ENCODE peak calls at places on chromosomes 7 and 10, in four cellular contexts. I is mammary epithelial cell, Y is fibroblast of lung, P is HCT116. T is an unnamed sample.

GRCh38 chr10:5544216-5544805 is 19.6 kb downstream of the CALML3 start:
- DNase-seq in I (no peak), Y (no peak), P (no peak), T (no peak)

GRCh38 chr10:72095195-72095594 is 6.8 kb upstream of the SPOCK2 start:
- DNase-seq in I (no peak), Y (no peak), P (no peak), T (no peak)

GRCh38 chr7:118114175-118114574 is 69.8 kb upstream of the LSM8 start:
- DNase-seq in I (no peak), Y (no peak), P (no peak), T (no peak)

GRCh38 chr10:72333111-72334012 is 21.4 kb downstream of the DNAJB12 start:
- DNase-seq in I (no peak), Y (no peak), P (no peak), T (peak; percentile 48)

GRCh38 chr10:73439605-73440298 is 6.4 kb upstream of the MSS51 start:
- DNase-seq in I (peak; percentile 64), Y (peak; percentile 84), P (no peak), T (no peak)

GRCh38 chr10:16626697-16627096 is 105.0 kb upstream of the C1QL3 start:
- DNase-seq in I (no peak), Y (no peak), P (no peak), T (no peak)

GRCh38 chr10:99583702-99584101 is 36.5 kb downstream of the SLC25A28 start:
- DNase-seq in I (no peak), Y (no peak), P (no peak), T (no peak)

GRCh38 chr10:13945760-13946460 is 359.1 kb downstream of the PRPF18 start:
- DNase-seq in I (no peak), Y (peak; percentile 51), P (no peak), T (no peak)

GRCh38 chr7:105177026-105177425 is 163.0 kb downstream of the KMT2E start:
- DNase-seq in I (no peak), Y (no peak), P (no peak), T (no peak)

GRCh38 chr10:122269097-122269687 is 1.9 kb upstream of the BTBD16 start:
- DNase-seq in I (no peak), Y (no peak), P (no peak), T (no peak)

GRCh38 chr7:151135866-151136514 is 31.5 kb downstream of the GBX1 start:
- DNase-seq in I (no peak), Y (no peak), P (no peak), T (no peak)

GRCh38 chr10:63703740-63704345 is 182.6 kb downstream of the REEP3 start:
- DNase-seq in I (no peak), Y (no peak), P (no peak), T (no peak)

GRCh38 chr7:25726180-25726579 is 425.8 kb upstream of the NFE2L3 start:
- DNase-seq in I (no peak), Y (no peak), P (no peak), T (no peak)

GRCh38 chr10:44715081-44715480 is 196.1 kb upstream of the TMEM72 start:
- DNase-seq in I (no peak), Y (peak; percentile 96), P (no peak), T (no peak)

GRCh38 chr7:23107781-23108180 is 2.2 kb downstream of the KLHL7 start:
- DNase-seq in I (no peak), Y (peak; percentile 4), P (no peak), T (no peak)

GRCh38 chr10:125568156-125568555 is 114.8 kb downstream of the TEX36 start:
- DNase-seq in I (no peak), Y (no peak), P (no peak), T (no peak)

GRCh38 chr7:17830206-17830605 is 110.1 kb downstream of the SNX13 start:
- DNase-seq in I (no peak), Y (no peak), P (no peak), T (no peak)

GRCh38 chr10:116637830-116638229 is 17.1 kb downstream of the PNLIPRP2 start:
- DNase-seq in I (peak; percentile 39), Y (no peak), P (no peak), T (peak; percentile 37)

GRCh38 chr7:6181136-6181535 is 91.3 kb downstream of the CYTH3 start:
- DNase-seq in I (no peak), Y (no peak), P (no peak), T (no peak)

GRCh38 chr10:6512182-6512581 is 67.9 kb downstream of the PRKCQ start:
- DNase-seq in I (no peak), Y (no peak), P (no peak), T (no peak)

GRCh38 chr10:93131956-93132355 is 58.3 kb downstream of the CYP26A1 start:
- DNase-seq in I (no peak), Y (no peak), P (no peak), T (no peak)

GRCh38 chr10:58721781-58722180 is 209.1 kb downstream of the BICC1 start:
- DNase-seq in I (no peak), Y (peak; percentile 72), P (no peak), T (no peak)

GRCh38 chr7:45912972-45913371 is 8.1 kb downstream of the IGFBP3 start:
- DNase-seq in I (no peak), Y (no peak), P (no peak), T (no peak)

GRCh38 chr7:38863609-38864291 is 45.2 kb downstream of the VPS41 start:
- DNase-seq in I (peak; percentile 81), Y (no peak), P (peak; percentile 85), T (no peak)

DNA sequence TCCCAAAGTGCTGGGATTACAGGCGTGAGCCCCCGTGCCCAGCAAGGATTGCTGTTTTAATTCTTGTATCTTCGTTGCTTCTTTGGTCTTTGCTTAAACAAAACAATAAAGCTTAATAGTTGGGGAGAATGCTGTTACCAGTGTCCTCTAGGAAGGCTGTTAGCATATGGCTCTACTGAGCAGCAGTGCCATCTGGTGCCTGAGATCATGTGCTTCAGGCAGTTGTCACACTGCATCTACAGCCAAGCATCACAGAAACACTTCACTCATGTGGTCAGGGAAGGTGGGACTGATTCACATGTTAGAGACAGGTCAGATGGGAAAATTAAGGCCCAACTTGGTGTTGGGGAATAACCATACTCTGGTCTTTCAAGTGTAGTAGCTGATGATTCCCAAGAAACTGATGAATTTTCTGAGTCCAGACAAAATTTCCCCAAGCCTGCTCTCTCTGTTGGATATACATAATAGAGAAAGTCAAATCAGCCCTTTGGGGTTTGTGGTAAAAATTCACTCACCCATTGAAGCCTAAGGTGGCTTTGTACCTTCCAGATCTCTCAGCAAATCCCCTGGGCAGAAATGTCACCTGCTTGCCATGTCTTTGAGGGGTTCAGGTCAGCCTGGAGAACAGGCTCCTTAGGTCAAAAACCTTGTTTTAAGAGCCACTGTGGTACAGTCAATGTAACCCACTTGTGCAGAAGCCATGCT is 28.4 kb downstream of the UBE2D4 start:
- DNase-seq in I (peak; percentile 66), Y (peak; percentile 58), P (peak; percentile 34), T (peak; percentile 38)
- TF ChIP-seq CTCF in I (peak; percentile 56), Y (peak; percentile 62), P (peak; percentile 35), T (peak; percentile 64)

DNA sequence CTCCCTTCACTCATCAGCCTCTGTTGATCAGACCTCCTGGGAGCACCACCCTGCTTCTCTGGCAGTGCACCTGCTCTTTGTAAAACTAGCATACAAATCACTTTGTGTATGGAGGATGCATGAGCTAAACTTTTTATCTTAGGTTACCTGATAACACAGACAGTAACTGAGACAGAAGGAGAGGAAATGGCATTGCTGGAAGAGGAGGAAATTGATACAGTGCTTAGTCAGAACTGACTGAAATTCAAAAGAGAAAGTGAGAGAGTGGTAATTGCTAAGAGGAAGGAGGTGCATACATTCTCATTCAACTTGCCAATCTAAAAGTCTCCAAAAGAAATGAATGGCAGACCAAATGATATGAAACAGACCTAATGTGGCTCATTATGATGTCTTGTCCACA is 1120.7 kb downstream of the GATA3 start:
- DNase-seq in I (no peak), Y (no peak), P (no peak), T (no peak)
- H2AFZ ChIP-seq in I (no peak overlapping the region), Y (no peak overlapping the region), P (no peak overlapping the region), T (peak overlapping the region; percentile 34)

GRCh38 chr7:130090745-130091532 is 20.6 kb downstream of the KLHDC10 start:
- DNase-seq in I (no peak), Y (no peak), P (no peak), T (no peak)
- TF ChIP-seq EZH2 in I (no peak), Y (no peak), P (no peak), T (no peak)

GRCh38 chr10:128324058-128324457 is 197.8 kb upstream of the MKI67 start:
- DNase-seq in I (no peak), Y (no peak), P (no peak), T (no peak)
- TF ChIP-seq CTCF in I (no peak), Y (no peak), P (peak; percentile 8), T (no peak)

T was measured in DND-41.